ENCODE peak calls at places on chromosomes 12 and 14, in four cellular contexts. Y is A172, C is left cardiac atrium, H is A549. T is an unnamed sample.

GRCh38 chr14:53461823-53462222 is 308.7 kb upstream of the DDHD1 start:
- DNase-seq in Y (no peak), C (no peak), H (no peak), T (no peak)

GRCh38 chr12:80655751-80656150 is 51.7 kb upstream of the MYF6 start:
- DNase-seq in Y (no peak), C (no peak), H (no peak), T (no peak)

GRCh38 chr12:66695130-66695529 is 16.3 kb upstream of the GRIP1 start:
- DNase-seq in Y (no peak), C (no peak), H (no peak), T (no peak)

GRCh38 chr14:73260574-73260973 is 23.3 kb downstream of the PAPLN start:
- DNase-seq in Y (no peak), C (no peak), H (no peak), T (no peak)

GRCh38 chr12:15278816-15279658 is 43.3 kb upstream of the PTPRO start:
- DNase-seq in Y (peak; percentile 60), C (peak; percentile 87), H (no peak), T (peak; percentile 77)

GRCh38 chr12:6033546-6033945 is 88.5 kb upstream of the ANO2 start:
- DNase-seq in Y (no peak), C (no peak), H (no peak), T (no peak)

GRCh38 chr14:29222671-29223268 is 456.2 kb downstream of the FOXG1 start:
- DNase-seq in Y (peak; percentile 30), C (no peak), H (peak; percentile 41), T (no peak)

GRCh38 chr12:69196302-69197288 is 42.8 kb upstream of the CPSF6 start:
- DNase-seq in Y (peak; percentile 2), C (no peak), H (peak; percentile 42), T (no peak)

GRCh38 chr14:75430526-75430925 is 2.7 kb downstream of the JDP2 start:
- DNase-seq in Y (no peak), C (peak; percentile 57), H (no peak), T (no peak)

GRCh38 chr12:58915634-58916033 is 4.7 kb downstream of the LRIG3 start:
- DNase-seq in Y (no peak), C (no peak), H (no peak), T (no peak)